ENCODE peak calls at places on chromosome 11, in six cellular contexts. C, J, O, F, P and U are unnamed samples. For H3K4me1, the result is how much of the 10 kb centered on the place peaks cover.

GRCh38 chr11:36371590-36371989 is 75.5 kb downstream of the PRR5L start:
- DNase-seq in F (no peak), C (no peak), P (no peak), O (no peak), J (no peak), U (no peak)

GRCh38 chr11:78941226-78941851 is 366.7 kb upstream of the NARS2 start:
- DNase-seq in C (no peak), J (no peak), P (no peak), O (peak), F (no peak), U (no peak)

GRCh38 chr11:68550485-68550817 is 89.9 kb downstream of the PPP6R3 start:
- DNase-seq in F (no peak), J (no peak), C (no peak), P (no peak), O (no peak), U (no peak)

GRCh38 chr11:86510097-86510496 is 135.4 kb downstream of the CCDC81 start:
- DNase-seq in P (no peak), O (no peak), J (no peak), F (no peak), C (no peak), U (no peak)

GRCh38 chr11:115920841-115921480 is 416.7 kb upstream of the CADM1 start:
- DNase-seq in O (no peak), C (no peak), F (no peak), P (no peak), J (no peak), U (no peak)

GRCh38 chr11:35584321-35584720 is 33.9 kb upstream of the FJX1 start:
- DNase-seq in O (no peak), F (no peak), P (no peak), J (peak), C (peak), U (no peak)

GRCh38 chr11:13448876-13449275 is 14.1 kb downstream of the BTBD10 start:
- DNase-seq in F (no peak), P (no peak), O (peak), C (peak), J (no peak), U (no peak)

GRCh38 chr11:61601512-61601911 is 20.6 kb upstream of the SYT7 start:
- DNase-seq in C (no peak), O (no peak), J (peak), P (no peak), F (peak), U (peak)

GRCh38 chr11:83157755-83158473 is 983 bp downstream of the PCF11 start:
- DNase-seq in F (peak), C (peak), J (peak), P (peak), O (peak), U (peak)

GRCh38 chr11:78147807-78148206 is 8.4 kb upstream of the ALG8 start:
- DNase-seq in J (no peak), O (no peak), C (no peak), P (no peak), F (no peak), U (no peak)

GRCh38 chr11:121652982-121653381 is 200.2 kb upstream of the SORL1-AS1 start:
- DNase-seq in C (no peak), F (no peak), O (no peak), J (peak), P (no peak), U (no peak)

GRCh38 chr11:8282621-8283509 is 19.2 kb upstream of the LMO1 start:
- DNase-seq in F (no peak), P (no peak), J (no peak), C (no peak), O (no peak), U (peak)

GRCh38 chr11:62130498-62131464 is 7.0 kb downstream of the INCENP start:
- DNase-seq in J (no peak), F (no peak), C (no peak), P (no peak), O (no peak), U (no peak)

GRCh38 chr11:73189315-73189714 is 28.8 kb upstream of the P2RY2 start:
- DNase-seq in F (peak), J (no peak), O (no peak), C (no peak), P (no peak), U (no peak)

GRCh38 chr11:4697583-4697982 is at the start of gene OR51E2:
- DNase-seq in C (no peak), P (no peak), O (no peak), J (no peak), F (no peak), U (no peak)
- H3K4me3 ChIP-seq in C (no peak), P (no peak), O (no peak), J (no peak), F (no peak), U (no peak)

GRCh38 chr11:65304110-65304509 is 10.6 kb upstream of the CDC42EP2 start:
- DNase-seq in O (no peak), P (no peak), C (no peak), J (no peak), F (no peak), U (no peak)

GRCh38 chr11:65303542-65303941 is 11.1 kb upstream of the CDC42EP2 start:
- DNase-seq in J (no peak), C (no peak), P (no peak), O (no peak), F (no peak), U (no peak)

GRCh38 chr11:65305501-65306268 is 9.0 kb upstream of the CDC42EP2 start:
- DNase-seq in P (no peak), O (no peak), F (no peak), J (no peak), C (peak), U (peak)

GRCh38 chr11:65301491-65302329 is 13.0 kb upstream of the CDC42EP2 start:
- DNase-seq in P (no peak), F (no peak), J (no peak), C (peak), O (peak), U (no peak)

GRCh38 chr11:65304613-65305012 is 10.1 kb upstream of the CDC42EP2 start:
- DNase-seq in F (no peak), O (no peak), C (no peak), P (no peak), J (no peak), U (no peak)
- H3K4me1 ChIP-seq in F (under half), O (under half), C (under half), P (under half), J (under half), U (under half)

GRCh38 chr11:129373489-129373953 is 2.1 kb upstream of the BARX2 start:
- DNase-seq in F (no peak), O (no peak), C (peak), P (no peak), J (no peak), U (no peak)
- H3K4me3 ChIP-seq in F (peak), O (peak), C (peak), P (no peak), J (no peak), U (no peak)

GRCh38 chr11:119258983-119259382 is 52.8 kb downstream of the CBL start:
- DNase-seq in P (no peak), F (no peak), C (no peak), O (no peak), J (no peak), U (no peak)
- H3K4me1 ChIP-seq in P (under half), F (under half), C (under half), O (half or more), J (under half), U (under half)

DNA sequence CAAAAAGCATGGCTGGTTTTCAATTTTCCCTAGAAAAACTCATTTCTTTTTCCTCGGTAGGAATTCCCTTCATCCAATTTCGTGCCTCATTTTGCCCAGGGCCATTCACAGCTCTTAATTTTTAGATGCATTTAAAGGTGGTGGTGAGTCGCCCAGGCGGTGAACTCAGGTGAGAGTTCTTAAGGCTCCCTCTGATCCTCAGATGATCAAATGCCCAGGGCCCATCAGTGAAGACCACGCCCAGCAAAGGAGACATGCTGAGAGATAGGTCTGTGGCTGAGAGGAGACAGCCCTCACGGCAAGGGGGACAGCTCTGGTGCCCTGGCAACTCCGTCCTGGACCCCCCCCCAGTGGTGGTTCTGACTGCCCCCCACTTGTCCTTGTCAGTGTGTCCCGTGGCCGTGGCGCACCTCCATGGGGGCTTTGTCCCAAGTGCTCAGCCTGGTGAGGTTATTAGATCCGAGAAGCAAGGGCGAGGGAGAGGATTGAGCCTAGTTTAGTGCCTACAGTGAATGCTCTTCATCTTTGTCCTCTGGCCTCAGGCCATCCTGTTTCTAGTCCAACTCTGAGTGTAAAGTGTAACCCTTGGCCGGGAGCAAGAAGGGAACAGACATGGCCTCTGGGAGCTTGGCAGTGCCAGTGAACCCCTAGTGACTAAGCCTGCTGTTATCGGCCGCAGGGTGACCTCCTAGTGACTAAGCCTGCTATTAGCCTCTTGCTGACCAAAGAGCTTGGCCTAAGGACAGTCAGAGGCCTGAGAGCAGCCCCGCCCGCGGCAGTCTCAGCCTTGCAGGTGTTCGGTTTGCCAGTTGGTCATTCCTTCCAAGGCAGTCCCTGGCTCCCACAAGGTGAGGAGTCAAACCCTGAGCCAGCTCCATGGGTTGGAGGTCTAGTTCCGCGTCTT is 83.5 kb downstream of the CTTN start:
- DNase-seq in J (peak), F (no peak), C (peak), P (no peak), O (peak), U (no peak)
- H3K4me3 ChIP-seq in J (peak), F (no peak), C (no peak), P (no peak), O (no peak), U (no peak)

DNA sequence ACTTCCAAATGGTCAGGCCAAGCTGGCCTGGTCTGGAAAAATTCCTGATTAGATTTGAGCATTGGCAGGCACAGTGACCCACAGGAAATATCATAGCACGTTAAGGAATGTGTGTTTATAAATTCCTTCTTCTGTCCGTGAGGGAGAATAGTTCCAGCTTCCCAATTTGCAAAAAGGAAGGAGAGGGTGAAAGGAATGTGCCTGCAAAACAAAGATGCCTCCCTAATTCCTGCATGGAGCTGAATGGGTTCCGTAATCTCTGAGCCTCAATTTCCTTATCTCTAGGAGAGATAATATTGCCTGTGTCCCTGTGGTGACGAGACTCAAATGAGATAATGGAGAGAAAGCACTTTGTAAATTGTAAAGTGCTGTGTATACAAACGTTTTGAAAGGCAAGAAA is 105.1 kb downstream of the FEZ1 start:
- DNase-seq in F (peak), C (peak), O (no peak), P (no peak), J (no peak), U (no peak)
- H3K4me1 ChIP-seq in F (under half), C (under half), O (under half), P (under half), J (under half), U (under half)

GRCh38 chr11:46389450-46390330 is 1.9 kb downstream of the CHRM4 start:
- DNase-seq in O (peak), C (peak), F (peak), P (peak), J (peak), U (peak)

GRCh38 chr11:46390331-46391171 is 1.0 kb downstream of the CHRM4 start:
- DNase-seq in O (no peak), F (no peak), P (no peak), J (no peak), C (no peak), U (no peak)

GRCh38 chr11:46392421-46393230 is 1.1 kb upstream of the CHRM4 start:
- DNase-seq in J (peak), O (peak), P (peak), F (peak), C (peak), U (peak)

GRCh38 chr11:46391578-46392420 is at the start of gene CHRM4:
- DNase-seq in O (peak), P (no peak), J (no peak), C (peak), F (no peak), U (peak)

DNA sequence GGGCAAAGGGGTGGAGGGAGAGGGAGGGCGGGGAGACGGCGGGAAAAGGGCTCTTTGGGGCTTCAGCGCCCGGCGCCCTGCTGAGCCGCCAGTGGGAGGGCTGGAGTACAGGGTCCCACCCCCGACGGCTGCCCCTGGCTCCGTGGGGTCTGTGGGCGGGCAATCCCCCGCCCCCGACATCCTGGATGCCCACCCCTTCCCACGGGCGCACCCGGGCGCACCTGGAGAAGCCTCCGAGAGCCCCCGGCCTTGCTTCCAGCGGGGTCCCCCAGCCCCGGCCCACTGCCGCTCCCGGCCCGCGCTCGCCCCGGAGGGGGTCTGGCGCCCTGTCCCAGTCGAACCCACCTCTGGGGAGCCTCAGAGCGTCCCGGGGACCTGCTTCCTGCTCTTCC is 394 bp downstream of the CHRM4 start:
- DNase-seq in J (no peak), O (no peak), C (no peak), F (no peak), P (no peak), U (no peak)
- H3K4me3 ChIP-seq in J (no peak), O (peak), C (no peak), F (peak), P (peak), U (no peak)

DNA sequence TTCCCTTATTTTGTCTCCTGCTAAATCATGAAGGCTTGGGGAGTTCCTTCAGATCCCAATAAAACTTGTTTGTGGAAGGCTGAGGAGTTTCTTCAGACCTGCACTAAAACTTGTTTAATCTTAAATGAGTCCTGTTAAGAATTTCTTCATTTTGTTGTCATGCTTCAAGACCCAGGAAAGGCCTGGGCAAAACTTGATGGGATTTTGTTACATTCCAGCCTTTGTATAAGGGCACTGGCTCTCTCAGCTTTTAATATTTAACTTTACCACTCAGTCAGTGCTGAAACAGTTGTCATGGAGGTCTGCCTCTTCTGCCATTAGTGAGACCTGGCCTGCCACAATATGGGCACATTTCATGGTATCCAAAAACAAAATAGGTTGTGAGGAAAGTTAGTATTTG is 699.0 kb downstream of the ETS1 start:
- DNase-seq in C (no peak), F (no peak), O (no peak), P (no peak), J (no peak), U (no peak)
- H3K4me1 ChIP-seq in C (under half), F (under half), O (under half), P (under half), J (under half), U (under half)